ENCODE peak calls at places on chromosomes 16 and 17, in four cellular contexts. One of them, this sample, is unnamed.

GRCh38 chr16:47687694-47688093 is 226.6 kb downstream of the PHKB start:
- DNase-seq in NCI-H1092: no peak
- DNase-seq in AG09319: no peak
- DNase-seq in HT-29: no peak
- DNase-seq in this sample: no peak

GRCh38 chr17:17467720-17468119 is 9.1 kb upstream of the MED9 start:
- DNase-seq in NCI-H1092: no peak
- DNase-seq in AG09319: no peak
- DNase-seq in HT-29: no peak
- DNase-seq in this sample: no peak

GRCh38 chr17:8857919-8858318 is 9.6 kb downstream of the PIK3R6 start:
- DNase-seq in HT-29: no peak
- DNase-seq in AG09319: no peak
- DNase-seq in NCI-H1092: no peak
- DNase-seq in this sample: no peak

GRCh38 chr17:42407289-42407836 is 15.7 kb downstream of the CAVIN1 start:
- DNase-seq in HT-29: peak
- DNase-seq in AG09319: no peak
- DNase-seq in NCI-H1092: peak
- DNase-seq in this sample: peak

GRCh38 chr17:80868022-80868609 is 123.5 kb upstream of the CHMP6 start:
- DNase-seq in AG09319: no peak
- DNase-seq in NCI-H1092: no peak
- DNase-seq in HT-29: no peak
- DNase-seq in this sample: no peak

GRCh38 chr17:1109606-1110523 is 69.9 kb downstream of the ABR start:
- DNase-seq in NCI-H1092: no peak
- DNase-seq in HT-29: peak
- DNase-seq in AG09319: no peak
- DNase-seq in this sample: no peak

GRCh38 chr17:64694207-64694606 is 32.1 kb upstream of the SMURF2 start:
- DNase-seq in AG09319: no peak
- DNase-seq in HT-29: peak
- DNase-seq in NCI-H1092: no peak
- DNase-seq in this sample: no peak

GRCh38 chr16:61684566-61684965 is 351.7 kb downstream of the CDH8 start:
- DNase-seq in NCI-H1092: no peak
- DNase-seq in AG09319: no peak
- DNase-seq in HT-29: no peak
- DNase-seq in this sample: no peak

GRCh38 chr17:48283390-48283789 is 146.6 kb downstream of the SKAP1 start:
- DNase-seq in NCI-H1092: peak
- DNase-seq in HT-29: no peak
- DNase-seq in AG09319: no peak
- DNase-seq in this sample: no peak

GRCh38 chr17:38320482-38320881 is 23.3 kb downstream of the GPR179 start:
- DNase-seq in AG09319: no peak
- DNase-seq in HT-29: peak
- DNase-seq in NCI-H1092: no peak
- DNase-seq in this sample: no peak

GRCh38 chr17:33582661-33583060 is 289.6 kb upstream of the ASIC2 start:
- DNase-seq in NCI-H1092: no peak
- DNase-seq in HT-29: no peak
- DNase-seq in AG09319: no peak
- DNase-seq in this sample: no peak

GRCh38 chr17:54969658-54970572 is 1.4 kb downstream of the STXBP4 start:
- DNase-seq in HT-29: peak
- DNase-seq in AG09319: no peak
- DNase-seq in NCI-H1092: no peak
- DNase-seq in this sample: no peak

GRCh38 chr17:42457107-42457787 is 1.4 kb upstream of the ATP6V0A1 start:
- DNase-seq in HT-29: peak
- DNase-seq in AG09319: no peak
- DNase-seq in NCI-H1092: no peak
- DNase-seq in this sample: no peak

GRCh38 chr16:22284637-22285515 is 12.3 kb upstream of the POLR3E start:
- DNase-seq in NCI-H1092: no peak
- DNase-seq in AG09319: no peak
- DNase-seq in HT-29: no peak
- DNase-seq in this sample: no peak

GRCh38 chr16:82769845-82770244 is 143.1 kb downstream of the CDH13 start:
- DNase-seq in HT-29: no peak
- DNase-seq in NCI-H1092: peak
- DNase-seq in AG09319: no peak
- DNase-seq in this sample: no peak

GRCh38 chr17:2174471-2175293 is 119.8 kb downstream of the HIC1 start:
- DNase-seq in HT-29: no peak
- DNase-seq in AG09319: peak
- DNase-seq in NCI-H1092: peak
- DNase-seq in this sample: no peak

GRCh38 chr17:352421-353212 is at the start of gene RPH3AL:
- DNase-seq in HT-29: peak
- DNase-seq in AG09319: no peak
- DNase-seq in NCI-H1092: no peak
- DNase-seq in this sample: peak

GRCh38 chr16:31038993-31039392 is 5.6 kb downstream of the STX4 start:
- DNase-seq in AG09319: no peak
- DNase-seq in NCI-H1092: no peak
- DNase-seq in HT-29: no peak
- DNase-seq in this sample: no peak

GRCh38 chr17:17511971-17512858 is 16.0 kb upstream of the RASD1 start:
- DNase-seq in AG09319: peak
- DNase-seq in NCI-H1092: no peak
- DNase-seq in HT-29: peak
- DNase-seq in this sample: no peak

GRCh38 chr16:66872524-66872923 is 7.8 kb upstream of the PDP2 start:
- DNase-seq in NCI-H1092: no peak
- DNase-seq in AG09319: no peak
- DNase-seq in HT-29: no peak
- DNase-seq in this sample: no peak

GRCh38 chr16:83475108-83475507 is 332.7 kb upstream of the HSBP1 start:
- DNase-seq in NCI-H1092: no peak
- DNase-seq in HT-29: no peak
- DNase-seq in AG09319: no peak
- DNase-seq in this sample: no peak

GRCh38 chr16:75506107-75506506 is 10.9 kb upstream of the CHST6 start:
- DNase-seq in HT-29: no peak
- DNase-seq in AG09319: no peak
- DNase-seq in NCI-H1092: no peak
- DNase-seq in this sample: no peak

GRCh38 chr16:2520784-2521577 is 810 bp downstream of the AMDHD2 start:
- DNase-seq in HT-29: no peak
- DNase-seq in AG09319: no peak
- DNase-seq in NCI-H1092: no peak
- DNase-seq in this sample: no peak

GRCh38 chr16:78746718-78747117 is 647.3 kb downstream of the WWOX start:
- DNase-seq in HT-29: no peak
- DNase-seq in AG09319: no peak
- DNase-seq in NCI-H1092: no peak
- DNase-seq in this sample: no peak

GRCh38 chr16:12522334-12522733 is 281.4 kb downstream of the CPPED1 start:
- DNase-seq in HT-29: no peak
- DNase-seq in NCI-H1092: no peak
- DNase-seq in AG09319: no peak
- DNase-seq in this sample: no peak

GRCh38 chr17:79214459-79214858 is 139.8 kb downstream of the ENGASE start:
- DNase-seq in NCI-H1092: no peak
- DNase-seq in HT-29: no peak
- DNase-seq in AG09319: no peak
- DNase-seq in this sample: no peak

GRCh38 chr17:43398724-43399595 is at the start of gene ARL4D:
- DNase-seq in HT-29: peak
- DNase-seq in AG09319: no peak
- DNase-seq in NCI-H1092: peak
- DNase-seq in this sample: peak

GRCh38 chr16:85634747-85635544 is 21.8 kb downstream of the GSE1 start:
- DNase-seq in HT-29: no peak
- DNase-seq in NCI-H1092: no peak
- DNase-seq in AG09319: no peak
- DNase-seq in this sample: no peak

GRCh38 chr16:78677332-78677731 is 577.9 kb downstream of the WWOX start:
- DNase-seq in NCI-H1092: no peak
- DNase-seq in HT-29: no peak
- DNase-seq in AG09319: no peak
- DNase-seq in this sample: no peak

GRCh38 chr17:45231481-45232116 is 9.9 kb downstream of the FMNL1 start:
- DNase-seq in HT-29: peak
- DNase-seq in NCI-H1092: peak
- DNase-seq in AG09319: no peak
- DNase-seq in this sample: peak

GRCh38 chr16:75065149-75065807 is 51.3 kb downstream of the LDHD start:
- DNase-seq in HT-29: peak
- DNase-seq in AG09319: no peak
- DNase-seq in NCI-H1092: no peak
- DNase-seq in this sample: no peak

GRCh38 chr17:70855401-70856054 is 686.2 kb downstream of the KCNJ2 start:
- DNase-seq in HT-29: peak
- DNase-seq in AG09319: no peak
- DNase-seq in NCI-H1092: peak
- DNase-seq in this sample: peak

GRCh38 chr16:35207059-35207999 is 1747.9 kb downstream of the TP53TG3F start:
- DNase-seq in AG09319: no peak
- DNase-seq in HT-29: no peak
- DNase-seq in NCI-H1092: no peak
- DNase-seq in this sample: peak

GRCh38 chr17:79027925-79028491 is 4.0 kb downstream of the C1QTNF1 start:
- DNase-seq in HT-29: peak
- DNase-seq in NCI-H1092: no peak
- DNase-seq in AG09319: no peak
- DNase-seq in this sample: no peak

GRCh38 chr17:61335105-61335844 is 64.4 kb upstream of the TBX2 start:
- DNase-seq in HT-29: no peak
- DNase-seq in AG09319: no peak
- DNase-seq in NCI-H1092: no peak
- DNase-seq in this sample: no peak

GRCh38 chr17:42282478-42283080 is 5.7 kb upstream of the STAT5A start:
- DNase-seq in NCI-H1092: no peak
- DNase-seq in AG09319: no peak
- DNase-seq in HT-29: no peak
- DNase-seq in this sample: no peak

GRCh38 chr16:81638286-81638945 is 140.7 kb upstream of the PLCG2 start:
- DNase-seq in HT-29: no peak
- DNase-seq in NCI-H1092: no peak
- DNase-seq in AG09319: no peak
- DNase-seq in this sample: no peak